ENCODE peak calls at places on chromosomes 11 and 22, in six cellular contexts. One of them, this sample, is unnamed.

GRCh38 chr11:95024958-95025357 is at the start of gene KDM4E:
- DNase-seq in CD8-positive, alpha-beta memory T cell: no peak
- DNase-seq in PC-3: no peak
- DNase-seq in A549: no peak
- DNase-seq in heart right ventricle: no peak
- DNase-seq in thyroid gland: no peak
- DNase-seq in this sample: no peak

GRCh38 chr11:134356656-134357544 is 25.1 kb downstream of the GLB1L2 start:
- DNase-seq in PC-3: no peak
- DNase-seq in heart right ventricle: no peak
- DNase-seq in A549: no peak
- DNase-seq in CD8-positive, alpha-beta memory T cell: no peak
- DNase-seq in thyroid gland: peak
- DNase-seq in this sample: no peak

GRCh38 chr11:131624526-131624925 is 254.1 kb downstream of the NTM start:
- DNase-seq in PC-3: no peak
- DNase-seq in A549: no peak
- DNase-seq in CD8-positive, alpha-beta memory T cell: no peak
- DNase-seq in thyroid gland: no peak
- DNase-seq in heart right ventricle: no peak
- DNase-seq in this sample: no peak

GRCh38 chr22:46547179-46547882 is 9.9 kb upstream of the CELSR1 start:
- DNase-seq in PC-3: no peak
- DNase-seq in CD8-positive, alpha-beta memory T cell: no peak
- DNase-seq in A549: peak
- DNase-seq in thyroid gland: peak
- DNase-seq in heart right ventricle: peak
- DNase-seq in this sample: peak

GRCh38 chr11:134569195-134569594 is 157.2 kb upstream of the B3GAT1 start:
- DNase-seq in thyroid gland: no peak
- DNase-seq in CD8-positive, alpha-beta memory T cell: no peak
- DNase-seq in PC-3: no peak
- DNase-seq in heart right ventricle: no peak
- DNase-seq in A549: no peak
- DNase-seq in this sample: no peak

GRCh38 chr22:22955276-22955798 is 67.7 kb downstream of the IGLL5 start:
- DNase-seq in thyroid gland: no peak
- DNase-seq in CD8-positive, alpha-beta memory T cell: no peak
- DNase-seq in A549: no peak
- DNase-seq in heart right ventricle: no peak
- DNase-seq in PC-3: no peak
- DNase-seq in this sample: no peak

GRCh38 chr11:58286249-58286648 is 18.2 kb upstream of the OR10W1 start:
- DNase-seq in PC-3: peak
- DNase-seq in A549: peak
- DNase-seq in thyroid gland: no peak
- DNase-seq in CD8-positive, alpha-beta memory T cell: no peak
- DNase-seq in heart right ventricle: no peak
- DNase-seq in this sample: no peak

GRCh38 chr11:66328036-66328306 is 8.3 kb downstream of the RIN1 start:
- DNase-seq in CD8-positive, alpha-beta memory T cell: peak
- DNase-seq in PC-3: no peak
- DNase-seq in A549: no peak
- DNase-seq in heart right ventricle: no peak
- DNase-seq in thyroid gland: no peak
- DNase-seq in this sample: peak

GRCh38 chr22:20008221-20008995 is 8.2 kb downstream of the ARVCF start:
- DNase-seq in heart right ventricle: no peak
- DNase-seq in A549: no peak
- DNase-seq in PC-3: no peak
- DNase-seq in CD8-positive, alpha-beta memory T cell: no peak
- DNase-seq in thyroid gland: no peak
- DNase-seq in this sample: no peak

GRCh38 chr11:65785329-65786007 is 1.4 kb upstream of the OVOL1 start:
- DNase-seq in heart right ventricle: no peak
- DNase-seq in A549: no peak
- DNase-seq in PC-3: no peak
- DNase-seq in CD8-positive, alpha-beta memory T cell: no peak
- DNase-seq in thyroid gland: no peak
- DNase-seq in this sample: no peak

GRCh38 chr22:36317658-36318271 is 64.8 kb downstream of the APOL1 start:
- DNase-seq in heart right ventricle: no peak
- DNase-seq in thyroid gland: no peak
- DNase-seq in CD8-positive, alpha-beta memory T cell: no peak
- DNase-seq in A549: no peak
- DNase-seq in PC-3: no peak
- DNase-seq in this sample: no peak

GRCh38 chr22:19576460-19577421 is 52.5 kb upstream of the CLDN5 start:
- DNase-seq in CD8-positive, alpha-beta memory T cell: no peak
- DNase-seq in thyroid gland: no peak
- DNase-seq in heart right ventricle: peak
- DNase-seq in PC-3: peak
- DNase-seq in A549: no peak
- DNase-seq in this sample: peak

GRCh38 chr22:23696326-23696851 is 5.6 kb downstream of the RGL4 start:
- DNase-seq in A549: no peak
- DNase-seq in CD8-positive, alpha-beta memory T cell: peak
- DNase-seq in thyroid gland: peak
- DNase-seq in PC-3: no peak
- DNase-seq in heart right ventricle: no peak
- DNase-seq in this sample: no peak

GRCh38 chr22:19139001-19139356 is 5.5 kb downstream of the ESS2 start:
- DNase-seq in thyroid gland: no peak
- DNase-seq in CD8-positive, alpha-beta memory T cell: no peak
- DNase-seq in PC-3: no peak
- DNase-seq in A549: no peak
- DNase-seq in heart right ventricle: no peak
- DNase-seq in this sample: no peak

GRCh38 chr11:44775366-44776356 is 48.9 kb downstream of the TSPAN18 start:
- DNase-seq in CD8-positive, alpha-beta memory T cell: peak
- DNase-seq in PC-3: peak
- DNase-seq in A549: peak
- DNase-seq in thyroid gland: no peak
- DNase-seq in heart right ventricle: peak
- DNase-seq in this sample: no peak

GRCh38 chr11:31022080-31022479 is 347.5 kb downstream of the DCDC1 start:
- DNase-seq in PC-3: no peak
- DNase-seq in CD8-positive, alpha-beta memory T cell: no peak
- DNase-seq in heart right ventricle: no peak
- DNase-seq in A549: no peak
- DNase-seq in thyroid gland: no peak
- DNase-seq in this sample: no peak

GRCh38 chr11:85627332-85627997 is at the start of gene DLG2:
- DNase-seq in PC-3: peak
- DNase-seq in thyroid gland: peak
- DNase-seq in heart right ventricle: peak
- DNase-seq in A549: no peak
- DNase-seq in CD8-positive, alpha-beta memory T cell: no peak
- DNase-seq in this sample: no peak

GRCh38 chr11:36265793-36266628 is 23.2 kb downstream of the COMMD9 start:
- DNase-seq in thyroid gland: peak
- DNase-seq in A549: peak
- DNase-seq in heart right ventricle: peak
- DNase-seq in CD8-positive, alpha-beta memory T cell: peak
- DNase-seq in PC-3: peak
- DNase-seq in this sample: peak

DNA sequence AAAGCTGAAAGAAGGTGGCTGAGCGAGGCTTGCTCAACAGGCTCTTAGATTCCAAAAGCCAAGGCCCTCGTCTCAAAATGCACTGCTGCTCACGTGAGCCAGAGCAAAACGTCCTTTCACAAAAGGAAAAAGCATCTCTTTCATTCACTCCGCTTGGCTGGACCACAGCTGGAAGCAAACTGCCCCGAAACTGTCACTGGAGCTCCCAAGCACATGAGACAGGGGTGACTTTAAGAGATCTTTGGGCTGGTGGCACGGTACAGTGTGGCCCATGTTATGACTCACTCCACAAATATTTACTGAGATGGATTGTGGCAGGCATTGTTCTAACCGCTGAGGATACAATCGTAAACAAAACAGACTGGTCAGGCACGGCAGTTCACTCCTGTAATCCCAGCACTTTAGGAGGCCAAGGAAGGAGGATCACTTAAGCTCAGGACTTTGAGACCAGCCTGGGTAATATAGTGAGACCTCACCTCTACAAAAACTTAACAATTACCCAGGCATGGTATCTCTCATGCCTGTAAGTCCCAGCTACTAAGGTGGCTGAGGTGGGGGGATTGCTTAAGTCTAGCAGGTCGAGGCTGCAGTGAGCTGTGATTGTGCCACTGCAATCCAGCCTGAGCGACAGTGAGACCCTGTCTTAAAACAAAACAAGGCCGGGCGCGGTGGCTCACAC is 3.6 kb downstream of the PLA2G6 start:
- DNase-seq in CD8-positive, alpha-beta memory T cell: no peak
- DNase-seq in A549: peak
- DNase-seq in heart right ventricle: no peak
- DNase-seq in PC-3: peak
- DNase-seq in thyroid gland: peak
- DNase-seq in this sample: peak
- H3K27ac ChIP-seq in CD8-positive, alpha-beta memory T cell: no peak
- H3K27ac ChIP-seq in A549: peak
- H3K27ac ChIP-seq in heart right ventricle: peak
- H3K27ac ChIP-seq in PC-3: peak
- H3K27ac ChIP-seq in thyroid gland: peak
- H3K27ac ChIP-seq in this sample: peak

GRCh38 chr22:45265546-45265945 is 19.2 kb upstream of the UPK3A start:
- DNase-seq in thyroid gland: no peak
- DNase-seq in A549: no peak
- DNase-seq in CD8-positive, alpha-beta memory T cell: no peak
- DNase-seq in heart right ventricle: no peak
- DNase-seq in PC-3: no peak
- DNase-seq in this sample: no peak

GRCh38 chr22:45271667-45272188 is 13.0 kb upstream of the UPK3A start:
- DNase-seq in PC-3: no peak
- DNase-seq in A549: no peak
- DNase-seq in heart right ventricle: peak
- DNase-seq in thyroid gland: peak
- DNase-seq in CD8-positive, alpha-beta memory T cell: no peak
- DNase-seq in this sample: no peak

GRCh38 chr22:45270095-45271020 is 14.4 kb upstream of the UPK3A start:
- DNase-seq in thyroid gland: no peak
- DNase-seq in PC-3: no peak
- DNase-seq in A549: no peak
- DNase-seq in heart right ventricle: no peak
- DNase-seq in CD8-positive, alpha-beta memory T cell: no peak
- DNase-seq in this sample: no peak

GRCh38 chr22:45268958-45269844 is 15.5 kb upstream of the UPK3A start:
- DNase-seq in CD8-positive, alpha-beta memory T cell: peak
- DNase-seq in PC-3: peak
- DNase-seq in thyroid gland: peak
- DNase-seq in A549: peak
- DNase-seq in heart right ventricle: peak
- DNase-seq in this sample: peak

GRCh38 chr22:45268167-45268957 is 16.4 kb upstream of the UPK3A start:
- DNase-seq in A549: no peak
- DNase-seq in PC-3: no peak
- DNase-seq in thyroid gland: peak
- DNase-seq in CD8-positive, alpha-beta memory T cell: peak
- DNase-seq in heart right ventricle: peak
- DNase-seq in this sample: no peak
- H3K4me3 ChIP-seq in A549: peak
- H3K4me3 ChIP-seq in PC-3: peak
- H3K4me3 ChIP-seq in thyroid gland: peak
- H3K4me3 ChIP-seq in CD8-positive, alpha-beta memory T cell: peak
- H3K4me3 ChIP-seq in heart right ventricle: peak
- H3K4me3 ChIP-seq in this sample: peak

GRCh38 chr11:68816917-68817419 is 24.7 kb downstream of the CPT1A start:
- DNase-seq in thyroid gland: no peak
- DNase-seq in heart right ventricle: no peak
- DNase-seq in A549: no peak
- DNase-seq in CD8-positive, alpha-beta memory T cell: no peak
- DNase-seq in PC-3: no peak
- DNase-seq in this sample: no peak

GRCh38 chr11:68818181-68818580 is 23.5 kb downstream of the CPT1A start:
- DNase-seq in A549: no peak
- DNase-seq in CD8-positive, alpha-beta memory T cell: no peak
- DNase-seq in thyroid gland: no peak
- DNase-seq in PC-3: no peak
- DNase-seq in heart right ventricle: no peak
- DNase-seq in this sample: no peak

GRCh38 chr11:68813778-68814177 is 27.9 kb downstream of the CPT1A start:
- DNase-seq in A549: no peak
- DNase-seq in heart right ventricle: no peak
- DNase-seq in PC-3: no peak
- DNase-seq in thyroid gland: no peak
- DNase-seq in CD8-positive, alpha-beta memory T cell: no peak
- DNase-seq in this sample: no peak

GRCh38 chr11:68817554-68817953 is 24.2 kb downstream of the CPT1A start:
- DNase-seq in heart right ventricle: no peak
- DNase-seq in PC-3: no peak
- DNase-seq in CD8-positive, alpha-beta memory T cell: no peak
- DNase-seq in thyroid gland: no peak
- DNase-seq in A549: no peak
- DNase-seq in this sample: no peak

DNA sequence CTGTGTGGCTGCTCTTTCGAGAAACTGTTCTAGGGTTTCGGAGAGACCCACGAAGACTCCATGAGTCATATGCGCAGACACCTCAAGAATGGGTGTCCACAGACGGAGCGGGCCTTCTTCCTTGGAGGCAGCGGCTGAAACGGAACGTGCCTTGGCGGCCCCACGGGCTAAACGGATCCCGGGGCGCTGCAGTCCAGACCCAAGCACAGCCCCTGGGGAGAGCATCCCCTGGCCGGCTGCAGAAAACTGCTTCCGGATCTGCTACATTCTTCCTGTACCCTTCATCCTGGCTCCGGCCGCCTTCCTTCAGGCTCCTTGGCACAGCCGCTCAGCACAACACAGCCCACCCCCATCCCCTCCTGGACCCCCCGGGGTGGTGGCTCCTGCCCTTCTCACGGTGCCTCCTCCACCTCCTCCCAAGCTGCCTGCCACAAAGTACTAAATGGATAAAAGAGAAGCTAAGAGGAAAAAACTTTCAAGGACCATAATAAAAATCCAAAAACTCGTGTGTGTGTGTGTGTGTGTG is 25.4 kb downstream of the CPT1A start:
- DNase-seq in A549: no peak
- DNase-seq in CD8-positive, alpha-beta memory T cell: no peak
- DNase-seq in thyroid gland: no peak
- DNase-seq in heart right ventricle: no peak
- DNase-seq in PC-3: no peak
- DNase-seq in this sample: no peak
- H3K27ac ChIP-seq in A549: no peak
- H3K27ac ChIP-seq in CD8-positive, alpha-beta memory T cell: no peak
- H3K27ac ChIP-seq in thyroid gland: no peak
- H3K27ac ChIP-seq in heart right ventricle: no peak
- H3K27ac ChIP-seq in PC-3: no peak
- H3K27ac ChIP-seq in this sample: no peak

DNA sequence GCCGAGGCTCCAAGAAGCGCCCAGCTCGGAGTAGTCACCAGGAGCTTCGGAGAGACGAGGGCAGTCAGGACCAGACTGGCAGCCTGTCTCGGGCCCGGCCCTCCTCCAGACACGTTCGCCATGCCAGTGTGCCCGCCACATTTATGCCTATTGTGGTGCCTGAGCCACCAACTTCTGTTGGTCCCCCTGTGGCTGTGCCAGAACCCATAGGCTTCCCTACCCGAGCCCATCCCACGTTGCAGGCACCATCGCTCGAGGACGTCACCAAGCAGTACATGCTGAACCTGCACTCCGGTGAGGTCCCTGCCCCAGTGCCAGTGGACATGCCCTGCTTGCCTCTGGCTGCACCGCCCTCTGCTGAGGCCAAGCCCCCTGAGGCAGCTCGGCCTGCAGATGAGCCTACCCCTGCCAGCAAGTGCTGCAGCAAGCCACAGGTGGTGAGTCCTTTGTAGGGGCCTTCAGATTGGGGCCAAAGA is 3.4 kb downstream of the ARHGEF17 start:
- DNase-seq in A549: no peak
- DNase-seq in CD8-positive, alpha-beta memory T cell: no peak
- DNase-seq in heart right ventricle: no peak
- DNase-seq in PC-3: no peak
- DNase-seq in thyroid gland: no peak
- DNase-seq in this sample: no peak
- H3K4me3 ChIP-seq in A549: no peak
- H3K4me3 ChIP-seq in CD8-positive, alpha-beta memory T cell: no peak
- H3K4me3 ChIP-seq in heart right ventricle: peak
- H3K4me3 ChIP-seq in PC-3: no peak
- H3K4me3 ChIP-seq in thyroid gland: no peak
- H3K4me3 ChIP-seq in this sample: no peak

This sample was measured in SJSA1.